ENCODE peak calls at places on chromosomes 16 and 17, in seven cellular contexts. Y is HL-60, I is thoracic aorta, Z is heart left ventricle, A is MM.1S, W is endodermal cell, N is IMR-90. M is an unnamed sample.

GRCh38 chr17:44353656-44354331 is 8.7 kb downstream of the GRN start:
- DNase-seq in Y (no peak), I (no peak), Z (no peak), A (no peak), W (peak), N (no peak), M (peak)

GRCh38 chr17:70872194-70872593 is 702.9 kb downstream of the KCNJ2 start:
- DNase-seq in Y (no peak), I (no peak), Z (no peak), A (no peak), W (no peak), N (no peak), M (no peak)

GRCh38 chr16:1698680-1699079 is 7.3 kb upstream of the MAPK8IP3 start:
- DNase-seq in Y (no peak), I (no peak), Z (no peak), A (no peak), W (no peak), N (no peak), M (no peak)

GRCh38 chr17:50565559-50566350 is 5.2 kb downstream of the CACNA1G start:
- DNase-seq in Y (no peak), I (no peak), Z (no peak), A (no peak), W (no peak), N (peak), M (no peak)

GRCh38 chr17:32118835-32119234 is 23.5 kb upstream of the RHOT1 start:
- DNase-seq in Y (no peak), I (no peak), Z (no peak), A (no peak), W (no peak), N (no peak), M (no peak)

GRCh38 chr16:84175351-84176081 is 11.3 kb downstream of the TAF1C start:
- DNase-seq in Y (peak), I (no peak), Z (no peak), A (peak), W (peak), N (peak), M (peak)

GRCh38 chr16:22694887-22695382 is 119.0 kb upstream of the HS3ST2 start:
- DNase-seq in Y (no peak), I (peak), Z (peak), A (no peak), W (no peak), N (peak), M (no peak)

GRCh38 chr16:87363771-87364476 is 19.7 kb downstream of the FBXO31 start:
- DNase-seq in Y (no peak), I (no peak), Z (peak), A (no peak), W (no peak), N (peak), M (no peak)

GRCh38 chr16:1826691-1827573 is at the start of the genes FAHD1 and HAGH:
- DNase-seq in Y (peak), I (peak), Z (peak), A (peak), W (peak), N (peak), M (peak)

GRCh38 chr16:66414891-66415290 is 12.2 kb upstream of the BEAN1 start:
- DNase-seq in Y (no peak), I (no peak), Z (no peak), A (no peak), W (no peak), N (peak), M (no peak)

DNA sequence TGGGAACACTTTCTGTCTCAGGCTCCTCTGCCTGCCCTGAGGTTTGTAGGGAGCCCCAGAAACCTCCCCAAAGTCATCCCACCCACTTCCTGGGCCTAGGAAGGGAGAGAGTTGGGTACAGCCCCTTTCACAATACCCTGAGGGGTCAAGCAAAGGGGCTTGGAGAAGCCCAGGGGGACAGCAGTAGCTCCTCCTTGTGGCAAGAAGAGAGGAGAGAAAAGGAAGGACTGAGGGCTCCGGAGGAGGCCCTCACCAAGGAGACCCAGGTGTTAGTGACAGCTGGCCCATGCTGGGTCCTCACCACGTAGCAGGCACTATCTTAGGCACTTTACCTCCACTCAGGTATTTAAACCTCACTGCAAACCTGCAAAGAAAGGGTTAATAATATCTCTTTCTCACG is 112.8 kb downstream of the IRX5 start:
- DNase-seq in Y (no peak), I (no peak), Z (no peak), A (no peak), W (peak), N (no peak), M (no peak)
- TF ChIP-seq CTCF in Y (no peak), I (no peak), Z (no peak), A (no peak), W (peak), N (no peak), M (no peak)

DNA sequence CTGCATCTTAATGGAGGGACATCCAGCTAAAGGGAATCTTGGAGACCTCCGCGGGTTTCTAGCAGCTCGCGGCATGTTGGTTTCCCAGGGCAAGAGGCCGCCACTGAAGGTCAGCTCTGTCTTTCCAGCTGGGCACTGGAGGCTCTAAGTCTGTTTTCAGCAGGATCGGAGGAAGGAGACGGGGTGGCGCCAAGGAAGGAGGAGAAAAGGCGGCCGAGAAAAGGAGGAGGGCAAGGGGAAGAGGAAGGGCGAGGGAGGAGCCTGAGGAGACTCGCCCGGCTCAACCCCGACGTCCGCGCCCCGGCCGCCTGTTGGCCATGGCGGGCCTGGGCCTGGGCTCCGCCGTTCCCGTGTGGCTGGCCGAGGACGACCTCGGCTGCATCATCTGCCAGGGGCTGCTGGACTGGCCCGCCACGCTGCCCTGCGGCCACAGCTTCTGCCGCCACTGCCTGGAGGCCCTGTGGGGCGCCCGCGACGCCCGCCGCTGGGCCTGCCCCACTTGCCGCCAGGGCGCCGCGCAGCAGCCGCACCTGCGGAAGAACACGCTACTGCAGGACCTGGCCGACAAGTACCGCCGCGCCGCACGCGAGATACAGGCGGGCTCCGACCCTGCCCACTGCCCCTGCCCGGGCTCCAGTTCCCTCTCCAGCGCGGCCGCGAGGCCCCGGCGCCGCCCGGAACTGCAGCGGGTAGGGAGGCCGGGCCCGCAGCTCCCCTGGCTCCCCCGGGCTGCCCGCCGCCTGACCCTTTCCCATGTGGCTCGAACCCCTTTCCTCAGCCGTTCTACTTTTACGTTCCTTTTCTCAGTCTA is at the start of gene RNF135:
- DNase-seq in Y (peak), I (peak), Z (peak), A (peak), W (peak), N (peak), M (peak)
- TF ChIP-seq CTCF in Y (no peak), I (peak), Z (peak), A (peak), W (peak), N (peak), M (peak)

GRCh38 chr16:73274140-73274539 is 226.2 kb upstream of the ZFHX3 start:
- DNase-seq in Y (no peak), I (no peak), Z (no peak), A (no peak), W (no peak), N (no peak), M (no peak)

GRCh38 chr16:73262931-73263330 is 215.0 kb upstream of the ZFHX3 start:
- DNase-seq in Y (no peak), I (no peak), Z (no peak), A (no peak), W (no peak), N (no peak), M (no peak)

GRCh38 chr16:73265124-73265838 is 217.4 kb upstream of the ZFHX3 start:
- DNase-seq in Y (no peak), I (no peak), Z (no peak), A (no peak), W (peak), N (no peak), M (no peak)

GRCh38 chr16:73268311-73268997 is 220.5 kb upstream of the ZFHX3 start:
- DNase-seq in Y (no peak), I (no peak), Z (no peak), A (no peak), W (peak), N (peak), M (no peak)
- TF ChIP-seq CTCF in Y (no peak), I (no peak), Z (peak), A (no peak), W (peak), N (peak), M (no peak)

GRCh38 chr17:72349508-72350472 is 229.0 kb downstream of the SOX9 start:
- DNase-seq in Y (no peak), I (no peak), Z (no peak), A (no peak), W (no peak), N (no peak), M (no peak)

GRCh38 chr17:72349011-72349410 is 228.2 kb downstream of the SOX9 start:
- DNase-seq in Y (no peak), I (no peak), Z (no peak), A (no peak), W (no peak), N (no peak), M (no peak)

GRCh38 chr17:72351365-72351764 is 230.5 kb downstream of the SOX9 start:
- DNase-seq in Y (no peak), I (no peak), Z (no peak), A (no peak), W (no peak), N (no peak), M (no peak)

GRCh38 chr17:72353502-72353901 is 232.7 kb downstream of the SOX9 start:
- DNase-seq in Y (no peak), I (no peak), Z (no peak), A (no peak), W (no peak), N (no peak), M (no peak)

GRCh38 chr17:72351884-72352346 is 231.1 kb downstream of the SOX9 start:
- DNase-seq in Y (no peak), I (no peak), Z (no peak), A (no peak), W (peak), N (no peak), M (no peak)
- TF ChIP-seq CTCF in Y (no peak), I (no peak), Z (no peak), A (no peak), W (peak), N (no peak), M (no peak)

GRCh38 chr17:67574658-67575293 is 143.0 kb upstream of the NOL11 start:
- DNase-seq in Y (no peak), I (no peak), Z (no peak), A (no peak), W (no peak), N (no peak), M (peak)

GRCh38 chr17:67577429-67577828 is 140.3 kb upstream of the NOL11 start:
- DNase-seq in Y (no peak), I (no peak), Z (no peak), A (no peak), W (no peak), N (no peak), M (no peak)

GRCh38 chr17:67576471-67576870 is 141.3 kb upstream of the NOL11 start:
- DNase-seq in Y (no peak), I (no peak), Z (no peak), A (no peak), W (no peak), N (no peak), M (no peak)

GRCh38 chr17:67575325-67575724 is 142.4 kb upstream of the NOL11 start:
- DNase-seq in Y (no peak), I (no peak), Z (no peak), A (no peak), W (no peak), N (no peak), M (peak)

DNA sequence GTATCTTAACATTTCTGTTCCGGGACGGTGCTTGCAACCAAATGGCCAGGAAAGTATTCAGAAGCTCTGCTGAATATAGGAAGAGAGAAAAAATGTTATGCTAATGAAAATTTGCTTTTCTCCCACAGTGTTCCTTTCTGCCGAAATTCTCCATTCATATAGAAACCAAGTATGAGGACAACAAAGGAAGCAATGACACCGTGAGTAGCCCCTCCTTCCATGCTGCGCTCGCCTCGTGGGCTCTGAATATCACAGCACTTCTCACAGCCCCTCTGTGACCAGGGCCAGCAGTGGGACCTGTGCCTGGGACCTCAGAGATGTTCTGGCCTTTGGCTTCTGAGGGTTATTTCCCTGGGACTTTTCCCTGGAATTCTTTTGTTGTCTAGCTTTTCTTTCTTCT is 139.7 kb upstream of the NOL11 start:
- DNase-seq in Y (no peak), I (no peak), Z (no peak), A (no peak), W (peak), N (no peak), M (no peak)
- TF ChIP-seq CTCF in Y (no peak), I (no peak), Z (no peak), A (no peak), W (no peak), N (no peak), M (no peak)

GRCh38 chr17:69524854-69525253 is 110.4 kb downstream of the MAP2K6 start:
- DNase-seq in Y (no peak), I (no peak), Z (no peak), A (no peak), W (no peak), N (no peak), M (no peak)
- TF ChIP-seq CTCF in Y (no peak), I (no peak), Z (no peak), A (peak), W (no peak), N (peak), M (no peak)

GRCh38 chr16:53785044-53785443 is 81.1 kb downstream of the FTO start:
- DNase-seq in Y (no peak), I (no peak), Z (no peak), A (no peak), W (no peak), N (peak), M (no peak)
- TF ChIP-seq CTCF in Y (no peak), I (no peak), Z (no peak), A (no peak), W (no peak), N (no peak), M (no peak)

DNA sequence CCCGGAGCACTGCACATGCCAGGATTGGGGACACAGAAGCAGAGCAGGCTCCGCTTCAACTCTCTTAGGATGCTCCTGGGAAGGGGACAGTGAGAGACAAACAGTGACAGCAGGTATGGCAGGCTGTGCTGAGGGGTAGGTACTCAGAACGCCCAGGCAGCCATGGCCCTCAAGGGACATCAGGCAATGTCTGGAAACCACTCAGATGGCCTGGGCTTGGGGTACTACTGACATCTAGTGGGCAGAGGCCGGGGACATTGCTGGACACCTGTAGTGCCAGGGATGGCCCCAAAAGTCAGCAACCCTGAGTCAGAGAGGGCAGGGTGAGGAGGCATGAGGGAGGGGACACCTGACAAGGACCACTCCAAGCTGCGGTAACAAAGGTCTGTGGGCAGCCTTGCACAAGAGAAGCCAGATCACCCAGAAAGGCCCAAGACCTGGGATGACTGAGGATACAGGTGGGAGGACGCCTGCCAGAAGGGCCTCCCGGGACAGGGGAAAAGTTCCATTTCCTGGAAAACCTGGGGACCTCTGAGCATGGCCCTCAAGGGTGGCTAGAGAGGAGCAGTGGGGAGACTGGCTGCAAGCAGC is 21.2 kb downstream of the PEMT start:
- DNase-seq in Y (peak), I (no peak), Z (no peak), A (no peak), W (peak), N (peak), M (no peak)
- TF ChIP-seq CTCF in Y (no peak), I (peak), Z (peak), A (no peak), W (peak), N (peak), M (no peak)

GRCh38 chr17:11240841-11241610 is at the start of gene SHISA6:
- DNase-seq in Y (no peak), I (no peak), Z (no peak), A (no peak), W (peak), N (no peak), M (no peak)
- TF ChIP-seq CTCF in Y (no peak), I (no peak), Z (no peak), A (no peak), W (peak), N (no peak), M (no peak)

M was measured in GM13977.